ENCODE peak calls at places on chromosomes 16 and 17, in ten cellular contexts. H, Q, V, D, F, J, R, N, M and Y are unnamed samples.

GRCh38 chr16:58475220-58475619 is 24.7 kb upstream of the NDRG4 start:
- DNase-seq in H (no peak), Q (no peak), V (no peak), D (no peak), F (no peak), J (no peak), R (no peak), N (no peak), M (no peak), Y (no peak)

GRCh38 chr17:59666235-59666634 is 41.0 kb downstream of the PTRH2 start:
- DNase-seq in H (no peak), Q (no peak), V (no peak), D (no peak), F (no peak), J (no peak), R (no peak), N (no peak), M (no peak), Y (no peak)

GRCh38 chr17:45895304-45895968 is 1.1 kb downstream of the MAPT start:
- DNase-seq in H (no peak), Q (peak; percentile 62), V (no peak), D (no peak), F (peak; percentile 51), J (peak; percentile 21), R (no peak), N (no peak), M (no peak), Y (no peak)

GRCh38 chr16:85998178-85998867 is 99.4 kb downstream of the IRF8 start:
- DNase-seq in H (no peak), Q (peak; percentile 20), V (no peak), D (no peak), F (no peak), J (no peak), R (no peak), N (no peak), M (no peak), Y (peak; percentile 21)

GRCh38 chr16:27020031-27020430 is 46.7 kb upstream of the C16orf82 start:
- DNase-seq in H (no peak), Q (no peak), V (no peak), D (no peak), F (no peak), J (no peak), R (peak; percentile 40), N (no peak), M (no peak), Y (peak; percentile 45)

GRCh38 chr17:32277284-32277683 is 11.7 kb downstream of the RHBDL3 start:
- DNase-seq in H (no peak), Q (no peak), V (no peak), D (no peak), F (no peak), J (no peak), R (no peak), N (peak; percentile 61), M (no peak), Y (no peak)

GRCh38 chr16:82027629-82028035 is 7.4 kb upstream of the HSD17B2 start:
- DNase-seq in H (no peak), Q (no peak), V (no peak), D (no peak), F (no peak), J (no peak), R (no peak), N (no peak), M (no peak), Y (no peak)

GRCh38 chr17:62911106-62911505 is 54.9 kb upstream of the TANC2 start:
- DNase-seq in H (no peak), Q (no peak), V (no peak), D (no peak), F (no peak), J (no peak), R (no peak), N (no peak), M (no peak), Y (no peak)

GRCh38 chr17:48645639-48646182 is 19.6 kb upstream of the HOXB9 start:
- DNase-seq in H (no peak), Q (no peak), V (no peak), D (no peak), F (no peak), J (no peak), R (no peak), N (no peak), M (no peak), Y (no peak)

GRCh38 chr17:48647964-48648245 is 21.7 kb upstream of the HOXB9 start:
- DNase-seq in H (no peak), Q (no peak), V (no peak), D (no peak), F (no peak), J (no peak), R (no peak), N (no peak), M (no peak), Y (no peak)

GRCh38 chr17:48646183-48647102 is 20.3 kb upstream of the HOXB9 start:
- DNase-seq in H (no peak), Q (no peak), V (no peak), D (no peak), F (peak; percentile 64), J (no peak), R (no peak), N (no peak), M (peak; percentile 53), Y (no peak)

GRCh38 chr17:48644910-48645557 is 18.9 kb upstream of the HOXB9 start:
- DNase-seq in H (no peak), Q (no peak), V (no peak), D (no peak), F (no peak), J (no peak), R (no peak), N (no peak), M (no peak), Y (no peak)

DNA sequence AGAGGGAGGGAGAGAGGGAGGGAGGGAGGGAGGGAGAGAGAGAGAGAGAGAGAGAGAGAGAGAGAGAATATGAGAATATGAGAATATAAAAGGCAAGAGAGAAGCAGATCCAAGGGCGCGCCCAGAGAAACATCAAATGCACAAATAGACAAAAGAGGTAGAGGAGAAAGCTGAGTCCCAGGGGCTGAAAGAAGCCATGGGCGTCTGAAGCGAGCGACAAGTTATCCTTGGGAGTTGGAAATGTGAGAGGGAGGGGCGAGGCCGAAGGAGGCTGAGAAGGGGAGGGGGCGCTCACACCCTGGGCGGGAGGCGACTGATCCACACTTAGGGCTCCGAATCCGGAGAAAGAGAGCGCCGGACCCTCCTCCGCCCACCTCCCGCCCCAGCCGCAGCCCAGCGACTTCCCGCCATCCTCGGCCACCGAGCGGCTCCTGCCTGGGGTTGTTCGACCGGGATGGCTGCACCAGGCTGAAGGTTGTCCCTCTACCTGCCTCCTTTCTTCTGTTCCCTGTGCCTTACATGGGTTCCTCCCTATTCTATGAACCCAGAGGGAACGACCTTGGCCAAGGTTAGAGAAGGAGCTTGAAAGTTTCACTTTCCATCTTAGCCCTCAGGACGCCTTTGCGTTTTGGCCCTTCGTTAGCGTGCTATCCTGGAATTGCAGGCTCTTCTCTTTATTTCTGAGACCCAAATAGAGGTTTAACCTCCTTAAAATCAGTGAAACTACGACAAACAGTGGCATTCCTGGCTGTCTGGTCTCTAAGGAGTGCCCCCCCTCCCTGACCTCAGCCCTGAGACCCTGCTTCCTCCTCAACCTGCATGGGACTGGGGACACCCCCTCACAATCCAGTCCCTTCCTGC is 21.2 kb upstream of the HOXB9 start:
- DNase-seq in H (no peak), Q (no peak), V (no peak), D (no peak), F (peak; percentile 71), J (no peak), R (no peak), N (no peak), M (no peak), Y (no peak)
- TF ChIP-seq POLR2A in H (no peak), Q (no peak), V (no peak), D (no peak), F (peak; percentile 11), J (no peak), R (no peak), N (no peak), M (peak; percentile 43), Y (no peak)

GRCh38 chr16:667780-668518 is at the start of gene RHOT2:
- DNase-seq in H (peak; percentile 95), Q (peak; percentile 93), V (peak; percentile 89), D (peak; percentile 93), F (peak; percentile 63), J (peak; percentile 96), R (peak; percentile 96), N (peak; percentile 85), M (no peak), Y (peak; percentile 98)
- TF ChIP-seq POLR2A in H (peak; percentile 81), Q (peak; percentile 57), V (peak; percentile 71), D (peak; percentile 76), F (peak; percentile 73), J (peak; percentile 84), R (no peak), N (peak; percentile 82), M (no peak), Y (no peak)

GRCh38 chr16:50197582-50197981 is 44.5 kb downstream of the TENT4B start:
- DNase-seq in H (no peak), Q (no peak), V (no peak), D (no peak), F (no peak), J (no peak), R (no peak), N (no peak), M (no peak), Y (no peak)

GRCh38 chr16:50198802-50199410 is 45.8 kb downstream of the TENT4B start:
- DNase-seq in H (no peak), Q (no peak), V (no peak), D (no peak), F (no peak), J (no peak), R (no peak), N (no peak), M (no peak), Y (no peak)

GRCh38 chr16:50195756-50196155 is 42.6 kb downstream of the TENT4B start:
- DNase-seq in H (no peak), Q (no peak), V (no peak), D (no peak), F (no peak), J (no peak), R (no peak), N (peak; percentile 32), M (no peak), Y (no peak)

GRCh38 chr16:50195276-50195675 is 42.2 kb downstream of the TENT4B start:
- DNase-seq in H (no peak), Q (no peak), V (no peak), D (no peak), F (no peak), J (no peak), R (no peak), N (peak; percentile 72), M (no peak), Y (no peak)

DNA sequence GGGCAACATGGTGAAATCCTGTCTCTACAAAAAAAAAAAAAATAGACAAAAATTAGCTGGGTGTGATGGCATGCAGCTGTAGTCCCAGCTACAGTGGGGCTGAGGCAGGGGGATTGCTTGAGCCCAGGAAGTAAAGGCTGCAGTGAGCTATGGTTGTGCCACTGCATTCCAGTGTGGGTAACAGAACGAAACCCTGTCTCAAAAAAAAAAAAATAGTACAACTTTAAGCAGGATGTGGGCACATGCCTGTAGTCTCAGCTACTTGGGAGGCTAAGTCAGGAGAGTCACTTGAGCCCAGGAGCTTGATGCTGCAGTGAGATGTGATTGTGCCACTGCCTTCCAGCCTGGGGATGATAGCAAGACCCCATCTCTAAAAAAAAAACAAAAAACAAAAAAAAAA is 43.6 kb downstream of the TENT4B start:
- DNase-seq in H (no peak), Q (no peak), V (no peak), D (no peak), F (no peak), J (no peak), R (no peak), N (peak; percentile 41), M (no peak), Y (no peak)
- TF ChIP-seq POLR2A in H (no peak), Q (no peak), V (no peak), D (no peak), F (no peak), J (no peak), R (no peak), N (no peak), M (no peak), Y (no peak)

GRCh38 chr17:10036511-10037061 is 131.5 kb upstream of the RCVRN start:
- DNase-seq in H (no peak), Q (no peak), V (peak; percentile 54), D (peak; percentile 23), F (no peak), J (peak; percentile 81), R (no peak), N (no peak), M (no peak), Y (no peak)
- TF ChIP-seq POLR2A in H (no peak), Q (no peak), V (no peak), D (peak; percentile 35), F (no peak), J (peak; percentile 16), R (no peak), N (no peak), M (no peak), Y (no peak)